ENCODE peak calls at places on chromosomes 7 and 10, in six cellular contexts. One of them, this sample, is unnamed.

GRCh38 chr10:26468691-26469090 is 30.6 kb downstream of the APBB1IP start:
- DNase-seq in MM.1S: no peak
- DNase-seq in GM23248: peak; percentile 42
- DNase-seq in OCI-LY7: peak; percentile 47
- DNase-seq in fibroblast of lung: no peak
- DNase-seq in H9: no peak
- DNase-seq in this sample: no peak

GRCh38 chr7:40810274-40810673 is 675.5 kb downstream of the SUGCT start:
- DNase-seq in MM.1S: no peak
- DNase-seq in GM23248: peak; percentile 18
- DNase-seq in OCI-LY7: peak; percentile 84
- DNase-seq in fibroblast of lung: peak; percentile 66
- DNase-seq in H9: no peak
- DNase-seq in this sample: no peak

GRCh38 chr10:53601260-53601875 is 828.8 kb upstream of the MBL2 start:
- DNase-seq in MM.1S: peak; percentile 63
- DNase-seq in GM23248: peak; percentile 52
- DNase-seq in OCI-LY7: peak; percentile 60
- DNase-seq in fibroblast of lung: peak; percentile 20
- DNase-seq in H9: no peak
- DNase-seq in this sample: peak; percentile 62

GRCh38 chr7:50620418-50620817 is 55.2 kb upstream of the DDC start:
- DNase-seq in MM.1S: no peak
- DNase-seq in GM23248: no peak
- DNase-seq in OCI-LY7: no peak
- DNase-seq in fibroblast of lung: peak; percentile 30
- DNase-seq in H9: no peak
- DNase-seq in this sample: no peak

GRCh38 chr7:12701433-12701832 is 14.0 kb downstream of the ARL4A start:
- DNase-seq in MM.1S: no peak
- DNase-seq in GM23248: peak; percentile 10
- DNase-seq in OCI-LY7: no peak
- DNase-seq in fibroblast of lung: no peak
- DNase-seq in H9: no peak
- DNase-seq in this sample: no peak

GRCh38 chr7:137774793-137775201 is 72.0 kb downstream of the DGKI start:
- DNase-seq in MM.1S: no peak
- DNase-seq in GM23248: peak; percentile 80
- DNase-seq in OCI-LY7: no peak
- DNase-seq in fibroblast of lung: peak; percentile 69
- DNase-seq in H9: no peak
- DNase-seq in this sample: no peak

GRCh38 chr10:5812283-5813090 is 747 bp downstream of the GDI2 start:
- DNase-seq in MM.1S: peak; percentile 44
- DNase-seq in GM23248: peak; percentile 61
- DNase-seq in OCI-LY7: peak; percentile 72
- DNase-seq in fibroblast of lung: peak; percentile 9
- DNase-seq in H9: no peak
- DNase-seq in this sample: peak; percentile 75

GRCh38 chr7:41573017-41573416 is 129.9 kb downstream of the INHBA start:
- DNase-seq in MM.1S: no peak
- DNase-seq in GM23248: peak; percentile 49
- DNase-seq in OCI-LY7: no peak
- DNase-seq in fibroblast of lung: peak; percentile 73
- DNase-seq in H9: no peak
- DNase-seq in this sample: no peak

GRCh38 chr7:105691692-105692564 is 110.6 kb upstream of the EFCAB10 start:
- DNase-seq in MM.1S: peak; percentile 46
- DNase-seq in GM23248: peak; percentile 77
- DNase-seq in OCI-LY7: peak; percentile 28
- DNase-seq in fibroblast of lung: peak; percentile 71
- DNase-seq in H9: peak; percentile 67
- DNase-seq in this sample: peak; percentile 41

GRCh38 chr7:28078036-28078901 is 102.3 kb downstream of the JAZF1 start:
- DNase-seq in MM.1S: peak; percentile 73
- DNase-seq in GM23248: peak; percentile 71
- DNase-seq in OCI-LY7: peak; percentile 56
- DNase-seq in fibroblast of lung: peak; percentile 36
- DNase-seq in H9: no peak
- DNase-seq in this sample: peak; percentile 45

GRCh38 chr10:34434119-34434594 is 380.9 kb downstream of the PARD3 start:
- DNase-seq in MM.1S: no peak
- DNase-seq in GM23248: peak; percentile 79
- DNase-seq in OCI-LY7: no peak
- DNase-seq in fibroblast of lung: peak; percentile 73
- DNase-seq in H9: no peak
- DNase-seq in this sample: no peak

GRCh38 chr7:92955081-92955480 is 118.7 kb upstream of the CDK6 start:
- DNase-seq in MM.1S: no peak
- DNase-seq in GM23248: no peak
- DNase-seq in OCI-LY7: no peak
- DNase-seq in fibroblast of lung: no peak
- DNase-seq in H9: no peak
- DNase-seq in this sample: no peak

GRCh38 chr10:75247797-75248196 is 12.0 kb upstream of the COMTD1 start:
- DNase-seq in MM.1S: no peak
- DNase-seq in GM23248: no peak
- DNase-seq in OCI-LY7: no peak
- DNase-seq in fibroblast of lung: no peak
- DNase-seq in H9: no peak
- DNase-seq in this sample: no peak

GRCh38 chr7:155590215-155591023 is 44.1 kb upstream of the CNPY1 start:
- DNase-seq in MM.1S: no peak
- DNase-seq in GM23248: peak; percentile 38
- DNase-seq in OCI-LY7: peak; percentile 9
- DNase-seq in fibroblast of lung: peak; percentile 59
- DNase-seq in H9: peak; percentile 71
- DNase-seq in this sample: no peak

GRCh38 chr7:83976302-83976701 is 218.3 kb downstream of the SEMA3A start:
- DNase-seq in MM.1S: peak; percentile 56
- DNase-seq in GM23248: peak; percentile 60
- DNase-seq in OCI-LY7: peak; percentile 36
- DNase-seq in fibroblast of lung: peak; percentile 10
- DNase-seq in H9: no peak
- DNase-seq in this sample: peak; percentile 34

GRCh38 chr7:134766779-134767566 is 12.5 kb upstream of the CALD1 start:
- DNase-seq in MM.1S: no peak
- DNase-seq in GM23248: peak; percentile 66
- DNase-seq in OCI-LY7: peak; percentile 77
- DNase-seq in fibroblast of lung: peak; percentile 75
- DNase-seq in H9: no peak
- DNase-seq in this sample: no peak

GRCh38 chr7:108189733-108190388 is 59.7 kb upstream of the LAMB4 start:
- DNase-seq in MM.1S: peak; percentile 56
- DNase-seq in GM23248: no peak
- DNase-seq in OCI-LY7: no peak
- DNase-seq in fibroblast of lung: no peak
- DNase-seq in H9: no peak
- DNase-seq in this sample: no peak

GRCh38 chr10:598415-599170 is 90.9 kb downstream of the DIP2C start:
- DNase-seq in MM.1S: no peak
- DNase-seq in GM23248: peak; percentile 93
- DNase-seq in OCI-LY7: no peak
- DNase-seq in fibroblast of lung: peak; percentile 99
- DNase-seq in H9: peak; percentile 46
- DNase-seq in this sample: peak; percentile 55

GRCh38 chr10:12945709-12946359 is 55.7 kb downstream of the CCDC3 start:
- DNase-seq in MM.1S: peak; percentile 20
- DNase-seq in GM23248: no peak
- DNase-seq in OCI-LY7: no peak
- DNase-seq in fibroblast of lung: peak; percentile 23
- DNase-seq in H9: no peak
- DNase-seq in this sample: no peak

GRCh38 chr7:116572036-116572435 is 47.2 kb downstream of the CAV1 start:
- DNase-seq in MM.1S: no peak
- DNase-seq in GM23248: no peak
- DNase-seq in OCI-LY7: no peak
- DNase-seq in fibroblast of lung: no peak
- DNase-seq in H9: no peak
- DNase-seq in this sample: no peak

GRCh38 chr7:116569737-116570136 is 44.9 kb downstream of the CAV1 start:
- DNase-seq in MM.1S: no peak
- DNase-seq in GM23248: peak; percentile 95
- DNase-seq in OCI-LY7: no peak
- DNase-seq in fibroblast of lung: peak; percentile 93
- DNase-seq in H9: no peak
- DNase-seq in this sample: no peak

GRCh38 chr7:116571552-116571951 is 46.7 kb downstream of the CAV1 start:
- DNase-seq in MM.1S: no peak
- DNase-seq in GM23248: no peak
- DNase-seq in OCI-LY7: no peak
- DNase-seq in fibroblast of lung: no peak
- DNase-seq in H9: no peak
- DNase-seq in this sample: no peak

GRCh38 chr7:116571037-116571436 is 46.2 kb downstream of the CAV1 start:
- DNase-seq in MM.1S: no peak
- DNase-seq in GM23248: peak; percentile 92
- DNase-seq in OCI-LY7: no peak
- DNase-seq in fibroblast of lung: peak; percentile 91
- DNase-seq in H9: no peak
- DNase-seq in this sample: no peak

GRCh38 chr7:116570306-116570705 is 45.5 kb downstream of the CAV1 start:
- DNase-seq in MM.1S: no peak
- DNase-seq in GM23248: peak; percentile 33
- DNase-seq in OCI-LY7: no peak
- DNase-seq in fibroblast of lung: peak; percentile 20
- DNase-seq in H9: no peak
- DNase-seq in this sample: no peak
- H2AFZ ChIP-seq in MM.1S: no peak overlapping the region
- H2AFZ ChIP-seq in GM23248: no peak overlapping the region
- H2AFZ ChIP-seq in OCI-LY7: no peak overlapping the region
- H2AFZ ChIP-seq in fibroblast of lung: no peak overlapping the region
- H2AFZ ChIP-seq in H9: no peak overlapping the region
- H2AFZ ChIP-seq in this sample: no peak overlapping the region

GRCh38 chr10:42482411-42482810 is 156.0 kb downstream of the ZNF33B start:
- DNase-seq in MM.1S: no peak
- DNase-seq in GM23248: peak; percentile 37
- DNase-seq in OCI-LY7: no peak
- DNase-seq in fibroblast of lung: no peak
- DNase-seq in H9: no peak
- DNase-seq in this sample: no peak

GRCh38 chr10:42475168-42476098 is 162.9 kb downstream of the ZNF33B start:
- DNase-seq in MM.1S: no peak
- DNase-seq in GM23248: peak; percentile 36
- DNase-seq in OCI-LY7: no peak
- DNase-seq in fibroblast of lung: no peak
- DNase-seq in H9: no peak
- DNase-seq in this sample: no peak

GRCh38 chr10:42476101-42476500 is 162.3 kb downstream of the ZNF33B start:
- DNase-seq in MM.1S: no peak
- DNase-seq in GM23248: no peak
- DNase-seq in OCI-LY7: no peak
- DNase-seq in fibroblast of lung: no peak
- DNase-seq in H9: no peak
- DNase-seq in this sample: no peak

GRCh38 chr10:42479057-42479456 is 159.3 kb downstream of the ZNF33B start:
- DNase-seq in MM.1S: no peak
- DNase-seq in GM23248: no peak
- DNase-seq in OCI-LY7: no peak
- DNase-seq in fibroblast of lung: no peak
- DNase-seq in H9: no peak
- DNase-seq in this sample: no peak

GRCh38 chr10:42477170-42477569 is 161.2 kb downstream of the ZNF33B start:
- DNase-seq in MM.1S: no peak
- DNase-seq in GM23248: no peak
- DNase-seq in OCI-LY7: no peak
- DNase-seq in fibroblast of lung: no peak
- DNase-seq in H9: no peak
- DNase-seq in this sample: no peak
- H3K9me3 ChIP-seq in MM.1S: no peaks in the 10 kb centered on the region
- H3K9me3 ChIP-seq in GM23248: no peaks in the 10 kb centered on the region
- H3K9me3 ChIP-seq in OCI-LY7: no peaks in the 10 kb centered on the region
- H3K9me3 ChIP-seq in fibroblast of lung: no peaks in the 10 kb centered on the region
- H3K9me3 ChIP-seq in H9: peaks cover 74% of the 10 kb centered on the region
- H3K9me3 ChIP-seq in this sample: peaks cover 20% of the 10 kb centered on the region

GRCh38 chr10:3496138-3496537 is 288.9 kb downstream of the KLF6 start:
- DNase-seq in MM.1S: no peak
- DNase-seq in GM23248: no peak
- DNase-seq in OCI-LY7: no peak
- DNase-seq in fibroblast of lung: no peak
- DNase-seq in H9: no peak
- DNase-seq in this sample: no peak

GRCh38 chr10:3494131-3494878 is 290.7 kb downstream of the KLF6 start:
- DNase-seq in MM.1S: no peak
- DNase-seq in GM23248: no peak
- DNase-seq in OCI-LY7: no peak
- DNase-seq in fibroblast of lung: peak; percentile 18
- DNase-seq in H9: no peak
- DNase-seq in this sample: no peak

GRCh38 chr10:3493621-3494020 is 291.4 kb downstream of the KLF6 start:
- DNase-seq in MM.1S: no peak
- DNase-seq in GM23248: no peak
- DNase-seq in OCI-LY7: no peak
- DNase-seq in fibroblast of lung: no peak
- DNase-seq in H9: no peak
- DNase-seq in this sample: no peak

GRCh38 chr10:3494879-3495230 is 290.2 kb downstream of the KLF6 start:
- DNase-seq in MM.1S: no peak
- DNase-seq in GM23248: no peak
- DNase-seq in OCI-LY7: no peak
- DNase-seq in fibroblast of lung: no peak
- DNase-seq in H9: no peak
- DNase-seq in this sample: no peak

GRCh38 chr10:3495281-3495680 is 289.7 kb downstream of the KLF6 start:
- DNase-seq in MM.1S: no peak
- DNase-seq in GM23248: no peak
- DNase-seq in OCI-LY7: no peak
- DNase-seq in fibroblast of lung: no peak
- DNase-seq in H9: no peak
- DNase-seq in this sample: no peak
- H3K27ac ChIP-seq in MM.1S: no peak overlapping the region
- H3K27ac ChIP-seq in GM23248: no peak overlapping the region
- H3K27ac ChIP-seq in OCI-LY7: no peak overlapping the region
- H3K27ac ChIP-seq in fibroblast of lung: peak overlapping the region; percentile 57
- H3K27ac ChIP-seq in H9: no peak overlapping the region
- H3K27ac ChIP-seq in this sample: no peak overlapping the region

GRCh38 chr10:100008142-100008522 is 1.6 kb downstream of the DNMBP start:
- DNase-seq in MM.1S: no peak
- DNase-seq in GM23248: peak; percentile 85
- DNase-seq in OCI-LY7: no peak
- DNase-seq in fibroblast of lung: peak; percentile 76
- DNase-seq in H9: no peak
- DNase-seq in this sample: no peak

GRCh38 chr10:100009283-100009792 is 409 bp downstream of the DNMBP start:
- DNase-seq in MM.1S: peak; percentile 63
- DNase-seq in GM23248: peak; percentile 87
- DNase-seq in OCI-LY7: no peak
- DNase-seq in fibroblast of lung: no peak
- DNase-seq in H9: no peak
- DNase-seq in this sample: no peak

GRCh38 chr10:100006241-100006886 is 3.4 kb downstream of the DNMBP start:
- DNase-seq in MM.1S: no peak
- DNase-seq in GM23248: peak; percentile 98
- DNase-seq in OCI-LY7: peak; percentile 39
- DNase-seq in fibroblast of lung: peak; percentile 98
- DNase-seq in H9: no peak
- DNase-seq in this sample: no peak

GRCh38 chr10:100008708-100009282 is 952 bp downstream of the DNMBP start:
- DNase-seq in MM.1S: no peak
- DNase-seq in GM23248: peak; percentile 51
- DNase-seq in OCI-LY7: peak; percentile 31
- DNase-seq in fibroblast of lung: peak; percentile 28
- DNase-seq in H9: no peak
- DNase-seq in this sample: no peak

GRCh38 chr10:100007239-100008141 is 2.3 kb downstream of the DNMBP start:
- DNase-seq in MM.1S: no peak
- DNase-seq in GM23248: peak; percentile 45
- DNase-seq in OCI-LY7: peak; percentile 70
- DNase-seq in fibroblast of lung: peak; percentile 46
- DNase-seq in H9: no peak
- DNase-seq in this sample: no peak
- H2AFZ ChIP-seq in MM.1S: no peak overlapping the region
- H2AFZ ChIP-seq in GM23248: no peak overlapping the region
- H2AFZ ChIP-seq in OCI-LY7: no peak overlapping the region
- H2AFZ ChIP-seq in fibroblast of lung: no peak overlapping the region
- H2AFZ ChIP-seq in H9: no peak overlapping the region
- H2AFZ ChIP-seq in this sample: no peak overlapping the region

This sample was measured in neural progenitor cell.